ENCODE peak calls at places on chromosomes 5 and 9, in five cellular contexts. One of them, this sample, is unnamed.

GRCh38 chr9:16813838-16814237 is 56.6 kb downstream of the BNC2 start:
- DNase-seq in fibroblast of lung: no peak
- DNase-seq in left ventricle myocardium inferior: no peak
- DNase-seq in ovary: no peak
- DNase-seq in uterus: no peak
- DNase-seq in this sample: no peak

GRCh38 chr5:83513491-83513890 is 41.9 kb downstream of the VCAN start:
- DNase-seq in fibroblast of lung: no peak
- DNase-seq in left ventricle myocardium inferior: no peak
- DNase-seq in ovary: no peak
- DNase-seq in uterus: no peak
- DNase-seq in this sample: no peak

GRCh38 chr5:64789457-64789856 is 20.7 kb downstream of the CWC27 start:
- DNase-seq in fibroblast of lung: peak; percentile 73
- DNase-seq in left ventricle myocardium inferior: no peak
- DNase-seq in ovary: no peak
- DNase-seq in uterus: no peak
- DNase-seq in this sample: no peak

GRCh38 chr9:97979778-97980478 is 3.2 kb upstream of the ANP32B start:
- DNase-seq in fibroblast of lung: no peak
- DNase-seq in left ventricle myocardium inferior: no peak
- DNase-seq in ovary: no peak
- DNase-seq in uterus: no peak
- DNase-seq in this sample: no peak

GRCh38 chr5:14407746-14408175 is 173.8 kb upstream of the OTULINL start:
- DNase-seq in fibroblast of lung: no peak
- DNase-seq in left ventricle myocardium inferior: no peak
- DNase-seq in ovary: peak; percentile 56
- DNase-seq in uterus: no peak
- DNase-seq in this sample: no peak

GRCh38 chr9:36193049-36193448 is 2.3 kb downstream of the CLTA start:
- DNase-seq in fibroblast of lung: peak; percentile 21
- DNase-seq in left ventricle myocardium inferior: no peak
- DNase-seq in ovary: no peak
- DNase-seq in uterus: no peak
- DNase-seq in this sample: no peak

GRCh38 chr9:75589497-75589896 is 301.0 kb upstream of the PCSK5 start:
- DNase-seq in fibroblast of lung: no peak
- DNase-seq in left ventricle myocardium inferior: no peak
- DNase-seq in ovary: no peak
- DNase-seq in uterus: no peak
- DNase-seq in this sample: no peak

GRCh38 chr5:34035732-34036131 is 7.3 kb downstream of the C1QTNF3 start:
- DNase-seq in fibroblast of lung: no peak
- DNase-seq in left ventricle myocardium inferior: no peak
- DNase-seq in ovary: no peak
- DNase-seq in uterus: no peak
- DNase-seq in this sample: no peak

GRCh38 chr5:114789773-114790402 is 379.8 kb downstream of the TRIM36 start:
- DNase-seq in fibroblast of lung: peak; percentile 16
- DNase-seq in left ventricle myocardium inferior: no peak
- DNase-seq in ovary: no peak
- DNase-seq in uterus: no peak
- DNase-seq in this sample: no peak

GRCh38 chr9:127825319-127826051 is 22.8 kb downstream of the FPGS start:
- DNase-seq in fibroblast of lung: no peak
- DNase-seq in left ventricle myocardium inferior: peak; percentile 58
- DNase-seq in ovary: peak; percentile 60
- DNase-seq in uterus: no peak
- DNase-seq in this sample: no peak

GRCh38 chr5:178083942-178084341 is 29.4 kb upstream of the N4BP3 start:
- DNase-seq in fibroblast of lung: no peak
- DNase-seq in left ventricle myocardium inferior: no peak
- DNase-seq in ovary: no peak
- DNase-seq in uterus: no peak
- DNase-seq in this sample: no peak

GRCh38 chr9:114655689-114656088 is 1.9 kb downstream of the TEX53 start:
- DNase-seq in fibroblast of lung: peak; percentile 40
- DNase-seq in left ventricle myocardium inferior: no peak
- DNase-seq in ovary: no peak
- DNase-seq in uterus: no peak
- DNase-seq in this sample: no peak

GRCh38 chr5:137304227-137304874 is 194.8 kb downstream of the SPOCK1 start:
- DNase-seq in fibroblast of lung: no peak
- DNase-seq in left ventricle myocardium inferior: peak; percentile 34
- DNase-seq in ovary: no peak
- DNase-seq in uterus: no peak
- DNase-seq in this sample: no peak

GRCh38 chr5:143887302-143887638 is 75.3 kb downstream of the HMHB1 start:
- DNase-seq in fibroblast of lung: peak; percentile 53
- DNase-seq in left ventricle myocardium inferior: peak; percentile 46
- DNase-seq in ovary: no peak
- DNase-seq in uterus: peak; percentile 21
- DNase-seq in this sample: no peak

GRCh38 chr5:53350991-53351770 is 129.2 kb upstream of the FST start:
- DNase-seq in fibroblast of lung: no peak
- DNase-seq in left ventricle myocardium inferior: no peak
- DNase-seq in ovary: no peak
- DNase-seq in uterus: no peak
- DNase-seq in this sample: no peak

GRCh38 chr5:56139978-56140562 is 93.1 kb downstream of the ANKRD55 start:
- DNase-seq in fibroblast of lung: no peak
- DNase-seq in left ventricle myocardium inferior: no peak
- DNase-seq in ovary: no peak
- DNase-seq in uterus: no peak
- DNase-seq in this sample: no peak

GRCh38 chr9:116628706-116629105 is 58.4 kb upstream of the TRIM32 start:
- DNase-seq in fibroblast of lung: peak; percentile 33
- DNase-seq in left ventricle myocardium inferior: no peak
- DNase-seq in ovary: no peak
- DNase-seq in uterus: no peak
- DNase-seq in this sample: no peak

GRCh38 chr5:32869216-32869615 is 158.1 kb downstream of the NPR3 start:
- DNase-seq in fibroblast of lung: peak; percentile 8
- DNase-seq in left ventricle myocardium inferior: no peak
- DNase-seq in ovary: no peak
- DNase-seq in uterus: no peak
- DNase-seq in this sample: no peak

GRCh38 chr9:132733133-132733815 is 63.0 kb downstream of the GTF3C4 start:
- DNase-seq in fibroblast of lung: peak; percentile 39
- DNase-seq in left ventricle myocardium inferior: no peak
- DNase-seq in ovary: no peak
- DNase-seq in uterus: no peak
- DNase-seq in this sample: no peak

GRCh38 chr5:126605525-126605924 is 4.8 kb downstream of the PHAX start:
- DNase-seq in fibroblast of lung: no peak
- DNase-seq in left ventricle myocardium inferior: no peak
- DNase-seq in ovary: no peak
- DNase-seq in uterus: no peak
- DNase-seq in this sample: no peak

GRCh38 chr5:161548472-161549094 is 2.1 kb upstream of the GABRB2 start:
- DNase-seq in fibroblast of lung: no peak
- DNase-seq in left ventricle myocardium inferior: no peak
- DNase-seq in ovary: no peak
- DNase-seq in uterus: no peak
- DNase-seq in this sample: no peak

GRCh38 chr5:11785771-11786342 is 118.4 kb downstream of the CTNND2 start:
- DNase-seq in fibroblast of lung: no peak
- DNase-seq in left ventricle myocardium inferior: no peak
- DNase-seq in ovary: no peak
- DNase-seq in uterus: no peak
- DNase-seq in this sample: no peak

GRCh38 chr5:15579193-15579990 is 79.4 kb downstream of the FBXL7 start:
- DNase-seq in fibroblast of lung: no peak
- DNase-seq in left ventricle myocardium inferior: no peak
- DNase-seq in ovary: no peak
- DNase-seq in uterus: no peak
- DNase-seq in this sample: no peak

GRCh38 chr9:366620-367019 is 152.0 kb downstream of the DOCK8 start:
- DNase-seq in fibroblast of lung: no peak
- DNase-seq in left ventricle myocardium inferior: no peak
- DNase-seq in ovary: no peak
- DNase-seq in uterus: no peak
- DNase-seq in this sample: no peak

GRCh38 chr5:163595851-163596399 is 90.5 kb downstream of the MAT2B start:
- DNase-seq in fibroblast of lung: no peak
- DNase-seq in left ventricle myocardium inferior: no peak
- DNase-seq in ovary: no peak
- DNase-seq in uterus: no peak
- DNase-seq in this sample: no peak

GRCh38 chr9:133711428-133712220 is 26.5 kb downstream of the SARDH start:
- DNase-seq in fibroblast of lung: peak; percentile 75
- DNase-seq in left ventricle myocardium inferior: no peak
- DNase-seq in ovary: no peak
- DNase-seq in uterus: no peak
- DNase-seq in this sample: no peak

DNA sequence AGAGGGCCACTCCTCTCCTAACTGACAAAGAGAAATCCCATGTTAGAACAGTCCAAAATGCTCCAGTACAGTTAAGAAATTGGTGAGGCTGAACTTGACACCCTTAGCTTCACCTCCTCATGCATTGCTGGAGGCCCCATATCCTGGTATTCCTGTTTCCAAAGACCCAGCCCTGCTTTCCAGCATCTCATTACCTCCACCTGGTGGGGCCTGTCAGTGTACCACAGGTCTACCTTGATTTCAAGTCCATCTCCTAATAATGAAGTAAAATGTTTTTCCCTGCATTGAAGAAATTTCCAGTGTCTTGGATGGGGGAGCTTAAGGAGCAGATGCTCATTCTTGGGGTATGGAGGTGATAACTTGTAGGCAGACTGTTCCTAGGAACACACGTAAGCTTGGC is 70.6 kb upstream of the S1PR3 start:
- DNase-seq in fibroblast of lung: no peak
- DNase-seq in left ventricle myocardium inferior: no peak
- DNase-seq in ovary: no peak
- DNase-seq in uterus: no peak
- DNase-seq in this sample: no peak
- TF ChIP-seq CTCF in fibroblast of lung: no peak
- TF ChIP-seq CTCF in left ventricle myocardium inferior: no peak
- TF ChIP-seq CTCF in ovary: no peak
- TF ChIP-seq CTCF in uterus: no peak
- TF ChIP-seq CTCF in this sample: no peak

DNA sequence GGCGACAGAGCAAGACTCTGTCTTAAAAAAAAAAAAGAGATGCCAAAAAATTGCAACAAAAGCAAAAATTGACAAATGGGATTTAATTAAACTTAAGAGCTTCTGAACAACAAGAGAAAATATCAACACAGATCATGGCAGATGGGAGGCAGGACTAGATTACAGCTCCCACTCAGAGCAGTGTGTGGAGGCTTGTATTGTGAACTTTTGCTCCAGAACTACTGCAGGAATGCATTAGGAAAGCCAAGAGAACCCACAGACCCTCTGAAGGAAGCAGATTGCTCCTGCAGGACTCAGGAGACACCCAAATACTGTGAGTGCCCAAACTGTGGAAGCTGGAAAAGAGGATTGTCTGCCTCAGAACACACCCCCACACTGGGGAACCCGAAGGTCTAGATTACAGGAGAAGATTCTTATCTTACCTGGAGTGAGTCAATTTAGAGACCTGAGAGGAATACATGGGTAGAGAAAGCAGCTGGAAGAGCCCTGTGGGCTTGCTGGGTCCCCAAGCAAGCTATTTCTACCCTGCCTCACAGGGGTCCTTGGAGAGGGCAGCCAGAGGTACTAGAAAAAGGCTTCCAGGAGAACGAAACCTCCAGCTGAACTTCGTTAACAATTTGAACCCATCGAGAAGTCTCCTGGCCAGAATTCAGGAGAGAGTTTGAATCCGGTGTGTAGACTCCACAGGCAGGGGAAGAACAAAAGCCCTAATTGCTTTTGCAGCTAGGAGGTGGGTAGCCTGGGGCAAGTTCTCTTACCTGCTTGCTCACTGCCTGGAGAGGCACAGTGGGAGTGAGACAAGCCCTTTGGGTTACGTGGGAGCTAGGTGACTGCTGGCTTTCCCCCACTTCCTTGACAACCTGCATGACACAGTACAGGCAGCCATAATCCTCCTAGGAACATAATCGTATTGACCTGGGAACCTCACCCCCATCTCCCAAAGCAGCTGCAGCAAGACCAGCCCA is 593.4 kb upstream of the RGMB start:
- DNase-seq in fibroblast of lung: no peak
- DNase-seq in left ventricle myocardium inferior: no peak
- DNase-seq in ovary: no peak
- DNase-seq in uterus: no peak
- DNase-seq in this sample: no peak
- H3K27ac ChIP-seq in fibroblast of lung: no peak overlapping the region
- H3K27ac ChIP-seq in left ventricle myocardium inferior: no peak overlapping the region
- H3K27ac ChIP-seq in ovary: no peak overlapping the region
- H3K27ac ChIP-seq in uterus: no peak overlapping the region
- H3K27ac ChIP-seq in this sample: no peak overlapping the region

GRCh38 chr5:10145922-10146321 is 103.8 kb downstream of the ATPSCKMT start:
- DNase-seq in fibroblast of lung: peak; percentile 61
- DNase-seq in left ventricle myocardium inferior: no peak
- DNase-seq in ovary: no peak
- DNase-seq in uterus: no peak
- DNase-seq in this sample: no peak
- TF ChIP-seq CTCF in fibroblast of lung: peak; percentile 27
- TF ChIP-seq CTCF in left ventricle myocardium inferior: peak; percentile 37
- TF ChIP-seq CTCF in ovary: no peak
- TF ChIP-seq CTCF in uterus: peak; percentile 22
- TF ChIP-seq CTCF in this sample: no peak

GRCh38 chr5:42676362-42676761 is 80.3 kb upstream of the CCDC152 start:
- DNase-seq in fibroblast of lung: no peak
- DNase-seq in left ventricle myocardium inferior: no peak
- DNase-seq in ovary: no peak
- DNase-seq in uterus: no peak
- DNase-seq in this sample: no peak
- H3K27ac ChIP-seq in fibroblast of lung: no peak overlapping the region
- H3K27ac ChIP-seq in left ventricle myocardium inferior: peak overlapping the region; percentile 12
- H3K27ac ChIP-seq in ovary: no peak overlapping the region
- H3K27ac ChIP-seq in uterus: no peak overlapping the region
- H3K27ac ChIP-seq in this sample: no peak overlapping the region

DNA sequence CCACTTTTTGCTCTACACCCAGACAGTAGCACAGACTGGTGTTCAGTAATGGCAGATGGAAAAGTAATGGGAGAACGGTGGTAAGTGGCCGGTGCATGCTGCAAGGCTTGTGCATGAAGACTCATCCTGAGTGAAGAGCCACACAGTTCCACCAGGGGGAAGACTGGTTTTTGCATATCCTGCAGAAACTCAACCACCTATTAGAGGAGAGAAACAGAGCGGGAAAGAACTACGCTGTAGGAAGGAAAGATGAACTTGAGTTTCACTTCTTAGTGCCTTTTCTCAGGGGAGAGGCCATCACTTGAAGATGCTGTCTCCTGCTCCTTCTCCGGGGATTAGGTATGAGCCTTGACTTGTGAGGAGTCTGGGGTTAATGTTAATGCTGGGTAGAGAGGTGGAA is 9.4 kb upstream of the PRSS3 start:
- DNase-seq in fibroblast of lung: no peak
- DNase-seq in left ventricle myocardium inferior: no peak
- DNase-seq in ovary: no peak
- DNase-seq in uterus: no peak
- DNase-seq in this sample: no peak
- TF ChIP-seq CTCF in fibroblast of lung: peak; percentile 37
- TF ChIP-seq CTCF in left ventricle myocardium inferior: no peak
- TF ChIP-seq CTCF in ovary: no peak
- TF ChIP-seq CTCF in uterus: no peak
- TF ChIP-seq CTCF in this sample: no peak